ENCODE peak calls at places on chromosomes 1 and 21, in four cellular contexts. T is DND-41, U is hepatocyte, I is lung. Y is an unnamed sample. For H3K9me3 and H3K4me1, the result is how much of the 10 kb centered on the place peaks cover.

GRCh38 chr1:93801471-93801870 is 77.5 kb downstream of the DNTTIP2 start:
- DNase-seq in I (no peak), U (no peak), T (no peak), Y (no peak)

GRCh38 chr1:230626274-230626673 is 16.0 kb upstream of the COG2 start:
- DNase-seq in U (no peak), I (no peak), T (no peak), Y (no peak)

GRCh38 chr1:177969109-177969508 is 749 bp downstream of the SEC16B start:
- DNase-seq in T (no peak), U (peak), I (no peak), Y (no peak)

GRCh38 chr1:22018583-22019559 is 17.4 kb downstream of the CELA3A start:
- DNase-seq in I (peak), T (peak), U (no peak), Y (peak)

GRCh38 chr1:154318386-154318785 is 2.5 kb upstream of the AQP10 start:
- DNase-seq in T (no peak), I (no peak), U (no peak), Y (no peak)

GRCh38 chr1:153348511-153349362 is at the start of gene PGLYRP4:
- DNase-seq in T (no peak), I (no peak), U (no peak), Y (no peak)

GRCh38 chr1:24946861-24947658 is 17.0 kb upstream of the RUNX3 start:
- DNase-seq in I (no peak), U (no peak), T (no peak), Y (no peak)

GRCh38 chr1:40766017-40766416 is 17.6 kb upstream of the KCNQ4 start:
- DNase-seq in T (no peak), I (no peak), U (no peak), Y (no peak)

GRCh38 chr1:167708940-167709389 is 12.8 kb upstream of the MPZL1 start:
- DNase-seq in T (no peak), U (no peak), I (no peak), Y (no peak)

GRCh38 chr1:4055677-4055967 is 155.6 kb upstream of the C1orf174 start:
- DNase-seq in U (no peak), T (no peak), I (no peak), Y (no peak)

GRCh38 chr1:168483531-168483930 is 60.3 kb downstream of the XCL2 start:
- DNase-seq in T (no peak), I (no peak), U (no peak), Y (no peak)

GRCh38 chr1:37474697-37475379 is 458 bp downstream of the ZC3H12A start:
- DNase-seq in U (no peak), T (no peak), I (no peak), Y (no peak)
- H3K27ac ChIP-seq in U (peak), T (peak), I (peak), Y (peak)

GRCh38 chr1:2803086-2803930 is 1.8 kb upstream of the TTC34 start:
- DNase-seq in I (no peak), U (no peak), T (no peak), Y (peak)

GRCh38 chr1:2805801-2806430 is 4.4 kb upstream of the TTC34 start:
- DNase-seq in T (no peak), U (no peak), I (no peak), Y (peak)

GRCh38 chr1:2807036-2807435 is 5.5 kb upstream of the TTC34 start:
- DNase-seq in I (no peak), T (no peak), U (no peak), Y (no peak)

GRCh38 chr1:2803931-2804627 is 2.6 kb upstream of the TTC34 start:
- DNase-seq in U (no peak), T (no peak), I (no peak), Y (no peak)

GRCh38 chr1:2804628-2805351 is 3.3 kb upstream of the TTC34 start:
- DNase-seq in U (no peak), I (no peak), T (no peak), Y (no peak)
- H3K9me3 ChIP-seq in U (under half), I (under half), T (under half), Y (under half)

GRCh38 chr1:226662704-226663326 is 76.3 kb downstream of the ITPKB start:
- DNase-seq in T (no peak), U (peak), I (peak), Y (peak)

GRCh38 chr1:226661271-226661670 is 77.8 kb downstream of the ITPKB start:
- DNase-seq in I (no peak), U (no peak), T (no peak), Y (no peak)

GRCh38 chr1:226661965-226662364 is 77.1 kb downstream of the ITPKB start:
- DNase-seq in T (no peak), I (no peak), U (no peak), Y (no peak)

GRCh38 chr1:226664413-226665101 is 74.5 kb downstream of the ITPKB start:
- DNase-seq in U (peak), I (no peak), T (no peak), Y (no peak)

DNA sequence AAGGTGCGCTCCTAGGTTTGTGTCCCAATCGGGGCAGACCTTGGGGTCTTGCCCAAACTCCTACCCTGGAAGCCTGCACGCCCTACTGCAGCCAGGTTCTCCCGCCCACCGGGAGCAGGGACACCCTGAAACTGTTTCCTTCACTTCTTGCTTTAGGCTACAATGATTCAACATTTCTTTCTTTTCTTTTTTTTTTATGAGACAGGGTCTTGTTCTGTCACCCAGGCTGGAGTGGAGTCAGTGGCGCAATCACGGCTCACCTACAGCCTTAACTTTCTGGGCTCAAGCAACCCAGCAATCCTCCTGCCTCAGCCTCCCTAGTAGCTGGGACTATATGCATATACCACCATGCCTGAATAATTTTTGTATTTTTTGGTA is 75.8 kb downstream of the ITPKB start:
- DNase-seq in U (no peak), T (no peak), I (no peak), Y (no peak)
- H3K4me1 ChIP-seq in U (under half), T (under half), I (half or more), Y (half or more)

GRCh38 chr1:11927866-11928592 is 1.8 kb upstream of the KIAA2013 start:
- DNase-seq in I (no peak), T (no peak), U (no peak), Y (no peak)
- H3K27ac ChIP-seq in I (no peak), T (no peak), U (peak), Y (no peak)

GRCh38 chr1:179840107-179840506 is 37.5 kb downstream of the TOR1AIP2 start:
- DNase-seq in I (no peak), U (no peak), T (no peak), Y (no peak)
- H3K9me3 ChIP-seq in I (under half), U (under half), T (under half), Y (under half)

DNA sequence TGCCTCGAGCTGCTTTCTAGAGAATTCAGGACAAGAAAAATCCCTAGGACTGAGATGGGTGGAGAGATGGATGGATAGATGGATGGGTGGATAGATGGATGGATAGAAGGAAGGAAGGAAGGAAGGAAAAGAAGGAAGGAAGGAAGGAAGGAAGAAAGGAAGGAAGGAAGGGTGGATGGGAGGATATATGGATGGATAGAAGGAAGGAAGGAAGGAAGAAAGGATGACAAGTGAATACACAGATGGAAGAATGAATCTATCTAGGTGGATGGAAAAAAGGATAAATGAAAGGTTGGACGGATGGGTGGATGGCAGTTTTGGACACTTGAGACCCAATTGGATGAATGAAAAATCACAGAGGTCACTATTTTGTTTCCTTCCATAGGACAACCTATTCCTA is 120.4 kb upstream of the KAZN start:
- DNase-seq in I (no peak), T (no peak), U (no peak), Y (no peak)
- H3K4me1 ChIP-seq in I (under half), T (under half), U (under half), Y (under half)

DNA sequence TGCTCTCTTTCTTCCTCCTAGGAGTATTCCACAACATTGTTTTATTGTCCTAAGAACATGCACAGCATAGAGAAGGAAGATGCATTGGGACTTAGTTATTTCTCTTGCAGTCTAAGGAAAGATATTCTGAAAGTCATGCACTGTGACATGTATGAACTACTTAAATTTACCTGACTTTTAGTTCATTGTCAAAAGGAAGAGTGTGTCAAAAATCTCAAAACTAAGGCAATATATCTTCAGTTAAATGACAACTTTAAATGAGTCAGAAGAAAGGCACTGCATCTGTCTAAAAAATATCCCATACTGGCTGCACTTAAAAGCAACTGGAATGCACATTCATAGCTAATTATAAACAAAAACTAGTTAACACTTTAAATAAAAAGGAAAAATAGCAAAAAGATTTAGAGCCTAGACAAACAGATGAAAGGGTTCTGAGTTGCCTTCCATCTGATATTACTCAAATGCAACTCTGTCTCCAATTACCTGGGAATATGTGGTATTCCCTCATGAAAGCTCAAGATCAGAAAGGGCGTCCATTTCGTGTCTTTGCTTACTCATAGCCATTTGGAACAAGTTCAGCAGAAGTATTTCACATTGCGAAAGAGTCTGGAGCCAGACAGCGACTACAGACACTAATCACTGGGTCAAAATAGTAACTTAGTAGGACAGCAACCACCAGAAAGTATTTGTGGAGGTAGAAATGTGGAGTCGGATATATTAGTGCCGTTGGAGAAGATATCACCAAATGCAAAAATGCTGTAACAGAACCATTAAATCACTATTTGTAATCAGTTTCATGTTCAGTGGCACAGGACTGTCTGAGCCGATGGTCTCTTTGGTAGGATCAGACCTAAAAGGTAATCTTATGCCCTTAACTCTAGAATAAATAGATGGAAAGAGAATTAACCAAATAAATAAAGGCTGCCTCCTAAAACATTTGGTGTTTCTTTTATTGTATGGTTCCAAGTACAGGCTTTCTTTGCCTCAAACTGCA is 225.7 kb downstream of the GREM2 start:
- DNase-seq in I (no peak), T (no peak), U (peak), Y (no peak)
- H3K27ac ChIP-seq in I (no peak), T (no peak), U (peak), Y (no peak)

GRCh38 chr21:36100971-36101641 is 31.3 kb downstream of the CBR1 start:
- DNase-seq in U (no peak), I (no peak), T (no peak), Y (no peak)
- H3K9me3 ChIP-seq in U (under half), I (under half), T (under half), Y (under half)

Y was measured in CD8-positive, alpha-beta memory T cell.